ENCODE peak calls at places on chromosomes 6 and 20, in six cellular contexts. E, B, I, Z, P and C are unnamed samples.

GRCh38 chr20:20492521-20493334 is 124.8 kb downstream of the INSM1 start:
- DNase-seq in E (peak), B (no peak), I (peak), Z (no peak), P (no peak), C (no peak)

GRCh38 chr6:62891065-62891647 is 320.1 kb upstream of the FKBP1C start:
- DNase-seq in E (peak), B (no peak), I (peak), Z (peak), P (no peak), C (no peak)

GRCh38 chr20:42987376-42988114 is 202.2 kb downstream of the PTPRT start:
- DNase-seq in E (no peak), B (no peak), I (no peak), Z (no peak), P (no peak), C (no peak)

GRCh38 chr6:35219683-35220326 is 6.0 kb downstream of the SCUBE3 start:
- DNase-seq in E (no peak), B (no peak), I (no peak), Z (no peak), P (peak), C (no peak)

GRCh38 chr20:63917811-63918210 is 22.9 kb downstream of the DNAJC5 start:
- DNase-seq in E (no peak), B (no peak), I (no peak), Z (no peak), P (no peak), C (no peak)

GRCh38 chr6:161838306-161839035 is 564.6 kb upstream of the AGPAT4 start:
- DNase-seq in E (no peak), B (peak), I (peak), Z (no peak), P (no peak), C (peak)

GRCh38 chr6:126546771-126547170 is 206.9 kb downstream of the CENPW start:
- DNase-seq in E (no peak), B (no peak), I (no peak), Z (peak), P (peak), C (no peak)

GRCh38 chr6:35919827-35920751 is 809 bp downstream of the SRPK1 start:
- DNase-seq in E (peak), B (peak), I (peak), Z (peak), P (peak), C (peak)

GRCh38 chr6:148146717-148147116 is 195.9 kb upstream of the SASH1 start:
- DNase-seq in E (no peak), B (no peak), I (peak), Z (peak), P (peak), C (no peak)

GRCh38 chr20:59356662-59357061 is 56.3 kb downstream of the EDN3 start:
- DNase-seq in E (no peak), B (no peak), I (no peak), Z (no peak), P (no peak), C (no peak)

GRCh38 chr6:150687508-150687907 is 87.8 kb downstream of the PLEKHG1 start:
- DNase-seq in E (no peak), B (no peak), I (no peak), Z (no peak), P (no peak), C (no peak)

GRCh38 chr20:1182136-1182535 is 2.6 kb downstream of the TMEM74B start:
- DNase-seq in E (no peak), B (no peak), I (no peak), Z (no peak), P (no peak), C (no peak)

GRCh38 chr6:54846857-54847721 is 518 bp downstream of the FAM83B start:
- DNase-seq in E (peak), B (peak), I (peak), Z (peak), P (no peak), C (peak)

GRCh38 chr6:107646776-107647438 is 157.0 kb downstream of the SOBP start:
- DNase-seq in E (no peak), B (no peak), I (no peak), Z (no peak), P (no peak), C (no peak)

GRCh38 chr6:129212081-129212480 is 329.1 kb downstream of the LAMA2 start:
- DNase-seq in E (no peak), B (no peak), I (no peak), Z (no peak), P (no peak), C (no peak)

GRCh38 chr6:85676086-85676729 is 33.5 kb upstream of the SYNCRIP start:
- DNase-seq in E (no peak), B (no peak), I (no peak), Z (peak), P (no peak), C (no peak)

GRCh38 chr20:10131612-10132345 is 86.9 kb upstream of the SNAP25 start:
- DNase-seq in E (no peak), B (peak), I (no peak), Z (peak), P (peak), C (peak)

GRCh38 chr6:52215787-52216186 is 28.5 kb downstream of the IL17F start:
- DNase-seq in E (no peak), B (no peak), I (no peak), Z (no peak), P (no peak), C (no peak)

GRCh38 chr6:154358019-154358545 is 1.5 kb upstream of the IPCEF1 start:
- DNase-seq in E (no peak), B (no peak), I (no peak), Z (no peak), P (peak), C (no peak)

GRCh38 chr6:157033428-157034140 is 256.4 kb downstream of the ARID1B start:
- DNase-seq in E (no peak), B (no peak), I (no peak), Z (peak), P (peak), C (no peak)

GRCh38 chr6:166998256-166999144 is 697 bp upstream of the CEP43 start:
- DNase-seq in E (peak), B (peak), I (peak), Z (no peak), P (no peak), C (peak)

GRCh38 chr6:35070111-35070510 is 71.0 kb downstream of the TCP11 start:
- DNase-seq in E (no peak), B (no peak), I (peak), Z (no peak), P (no peak), C (peak)

GRCh38 chr20:11368965-11369711 is 548.6 kb upstream of the BTBD3 start:
- DNase-seq in E (no peak), B (no peak), I (no peak), Z (no peak), P (no peak), C (no peak)

GRCh38 chr6:150741633-150742200 is 123.8 kb upstream of the MTHFD1L start:
- DNase-seq in E (no peak), B (no peak), I (peak), Z (peak), P (no peak), C (peak)

GRCh38 chr6:46380152-46380807 is 111.0 kb downstream of the RCAN2 start:
- DNase-seq in E (no peak), B (no peak), I (peak), Z (no peak), P (no peak), C (no peak)

GRCh38 chr6:6196762-6197161 is 123.7 kb downstream of the F13A1 start:
- DNase-seq in E (no peak), B (no peak), I (no peak), Z (no peak), P (no peak), C (no peak)

GRCh38 chr6:133895573-133896343 is 6.8 kb downstream of the TCF21 start:
- DNase-seq in E (peak), B (peak), I (peak), Z (no peak), P (no peak), C (peak)

GRCh38 chr20:40433341-40433861 is 255.6 kb downstream of the MAFB start:
- DNase-seq in E (no peak), B (no peak), I (no peak), Z (no peak), P (no peak), C (no peak)

GRCh38 chr6:169809386-169809785 is 58.0 kb downstream of the ERMARD start:
- DNase-seq in E (no peak), B (no peak), I (no peak), Z (no peak), P (no peak), C (peak)

GRCh38 chr6:108837236-108837971 is 10.8 kb upstream of the ARMC2 start:
- DNase-seq in E (no peak), B (no peak), I (no peak), Z (peak), P (peak), C (no peak)
- H3K9ac ChIP-seq in E (no peak), B (no peak), I (no peak), Z (no peak), P (no peak), C (no peak)

GRCh38 chr6:149216459-149216858 is 101.1 kb upstream of the TAB2 start:
- DNase-seq in E (no peak), B (peak), I (peak), Z (no peak), P (no peak), C (peak)
- H3K9ac ChIP-seq in E (no peak), B (no peak), I (no peak), Z (no peak), P (no peak), C (no peak)

GRCh38 chr6:37317312-37318038 is 36.3 kb upstream of the RNF8 start:
- DNase-seq in E (no peak), B (no peak), I (no peak), Z (no peak), P (no peak), C (no peak)
- H3K9ac ChIP-seq in E (no peak), B (no peak), I (no peak), Z (no peak), P (no peak), C (no peak)

DNA sequence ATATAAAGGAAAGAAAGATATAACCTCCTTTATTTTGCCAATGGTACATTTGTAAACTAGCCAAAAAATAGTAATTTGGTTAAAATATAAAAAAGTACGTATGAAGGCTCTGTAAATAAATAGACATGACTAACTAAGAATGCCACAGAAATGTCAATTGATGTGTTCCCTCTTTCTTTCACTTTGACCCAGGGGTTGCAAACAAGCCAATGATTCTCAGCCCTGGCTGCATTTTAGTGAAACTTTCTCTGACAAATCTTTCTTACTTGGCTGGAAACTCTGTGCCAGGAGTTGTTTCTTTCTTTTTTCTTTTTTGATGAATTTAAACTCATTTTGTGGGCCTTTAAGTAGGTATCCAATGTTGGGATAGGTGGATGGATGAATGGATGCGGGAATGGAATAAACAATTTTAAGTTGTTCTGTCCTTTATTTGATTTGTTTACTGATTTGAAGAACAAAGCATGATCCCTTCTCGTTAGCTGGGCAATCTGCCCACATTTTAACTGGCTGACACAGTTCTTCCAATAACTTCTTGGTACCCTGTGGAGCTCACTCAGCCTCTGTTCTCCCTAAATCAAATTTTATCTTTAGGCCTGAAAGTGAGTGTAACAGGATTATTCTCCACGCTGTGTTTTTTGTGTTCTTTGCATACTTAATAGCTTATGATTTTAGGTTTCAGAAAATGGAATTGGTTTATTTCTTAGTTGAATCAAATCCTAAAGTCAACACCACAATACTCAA is 58.6 kb upstream of the GCLC start:
- DNase-seq in E (no peak), B (no peak), I (no peak), Z (peak), P (peak), C (no peak)
- H3K9ac ChIP-seq in E (no peak), B (no peak), I (no peak), Z (no peak), P (no peak), C (no peak)

GRCh38 chr6:47772359-47772758 is 9.5 kb upstream of the OPN5 start:
- DNase-seq in E (no peak), B (no peak), I (no peak), Z (no peak), P (no peak), C (no peak)
- H3K9ac ChIP-seq in E (no peak), B (no peak), I (no peak), Z (no peak), P (no peak), C (no peak)

GRCh38 chr20:38167466-38167850 is 2.4 kb upstream of the TGM2 start:
- DNase-seq in E (no peak), B (no peak), I (no peak), Z (no peak), P (no peak), C (no peak)
- H3K9ac ChIP-seq in E (no peak), B (no peak), I (no peak), Z (peak), P (peak), C (no peak)

DNA sequence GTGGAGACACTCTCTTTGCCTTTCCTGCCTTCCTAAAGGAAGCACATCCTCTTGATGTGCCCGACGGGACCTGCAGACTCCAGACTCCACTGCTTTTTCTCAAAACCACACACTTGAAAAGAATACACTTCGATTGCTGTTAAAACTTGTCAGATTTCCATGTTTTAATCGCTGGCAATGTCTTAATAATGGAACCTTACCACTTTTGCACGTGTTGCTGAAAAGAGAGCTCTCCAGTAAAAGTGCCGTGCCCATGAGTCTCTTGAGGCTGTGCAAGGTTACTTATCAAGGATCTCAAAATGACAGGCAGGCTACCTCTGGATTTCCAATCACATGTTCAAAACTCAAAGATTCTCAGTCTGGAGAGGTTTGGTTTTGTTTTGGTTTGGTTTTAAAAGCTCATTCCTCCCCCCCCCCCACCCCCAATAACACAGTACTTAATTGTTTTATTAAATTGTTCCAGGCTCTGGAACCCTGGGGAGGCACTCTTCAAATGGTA is 12.0 kb upstream of the TFAP2A start:
- DNase-seq in E (no peak), B (no peak), I (no peak), Z (no peak), P (no peak), C (no peak)
- H3K9ac ChIP-seq in E (no peak), B (no peak), I (peak), Z (no peak), P (peak), C (no peak)